ENCODE peak calls at places on chromosomes 5 and 9, in six cellular contexts. D is CD4-positive, CD25-positive, alpha-beta regulatory T cell; P is psoas muscle; X is A549; W is OCI-LY7; S is IMR-90. N is an unnamed sample.

GRCh38 chr5:168947212-168947868 is 353.6 kb downstream of the SLIT3 start:
- DNase-seq in D (peak), S (peak), P (no peak), X (peak), W (peak), N (peak)

GRCh38 chr9:131499254-131499653 is 3.5 kb upstream of the POMT1 start:
- DNase-seq in W (no peak), D (no peak), X (no peak), S (no peak), P (no peak), N (no peak)

GRCh38 chr9:100486479-100487176 is 13.7 kb downstream of the TMEFF1 start:
- DNase-seq in P (no peak), W (no peak), D (no peak), X (no peak), S (no peak), N (no peak)

GRCh38 chr9:76310991-76311390 is 83.2 kb downstream of the RFK start:
- DNase-seq in W (no peak), P (no peak), S (no peak), D (no peak), X (no peak), N (no peak)

GRCh38 chr5:390571-391491 is 52.1 kb upstream of the EXOC3 start:
- DNase-seq in D (no peak), P (no peak), W (no peak), S (no peak), X (no peak), N (no peak)

GRCh38 chr5:34756781-34757624 is 82.0 kb upstream of the TTC23L start:
- DNase-seq in D (no peak), W (no peak), P (no peak), X (no peak), S (no peak), N (no peak)

GRCh38 chr5:60670764-60671163 is 29.2 kb downstream of the DEPDC1B start:
- DNase-seq in X (no peak), P (no peak), W (no peak), D (no peak), S (no peak), N (no peak)

GRCh38 chr9:12272471-12273072 is 420.6 kb upstream of the TYRP1 start:
- DNase-seq in D (no peak), W (no peak), X (no peak), P (no peak), S (no peak), N (no peak)

GRCh38 chr5:107092695-107093094 is 578.0 kb downstream of the EFNA5 start:
- DNase-seq in P (no peak), S (no peak), X (no peak), D (no peak), W (no peak), N (no peak)

GRCh38 chr9:272251-273213 is 57.9 kb downstream of the DOCK8 start:
- DNase-seq in D (peak), S (no peak), P (no peak), X (no peak), W (peak), N (no peak)

GRCh38 chr9:134678671-134679443 is 37.3 kb downstream of the COL5A1 start:
- DNase-seq in X (no peak), D (no peak), W (no peak), S (no peak), P (no peak), N (no peak)

GRCh38 chr9:77839459-77840140 is 191.5 kb upstream of the GNA14 start:
- DNase-seq in S (peak), W (no peak), D (no peak), P (no peak), X (no peak), N (no peak)

GRCh38 chr9:38227656-38228055 is 158.6 kb upstream of the SHB start:
- DNase-seq in S (peak), W (peak), P (no peak), D (peak), X (no peak), N (no peak)

GRCh38 chr9:112174965-112175795 is at the start of gene SUSD1:
- DNase-seq in S (no peak), W (no peak), D (peak), X (no peak), P (peak), N (peak)

GRCh38 chr5:145178667-145179523 is 656.2 kb downstream of the PRELID2 start:
- DNase-seq in D (no peak), P (no peak), X (no peak), W (no peak), S (no peak), N (no peak)

GRCh38 chr5:135232958-135233357 is 166.1 kb downstream of the MACROH2A1 start:
- DNase-seq in S (no peak), D (no peak), X (no peak), W (no peak), P (peak), N (no peak)

GRCh38 chr5:139138790-139139189 is 59.4 kb downstream of the SIL1 start:
- DNase-seq in D (no peak), P (peak), S (peak), X (no peak), W (no peak), N (peak)
- H3K27ac ChIP-seq in D (no peak), P (peak), S (no peak), X (no peak), W (no peak), N (peak)

DNA sequence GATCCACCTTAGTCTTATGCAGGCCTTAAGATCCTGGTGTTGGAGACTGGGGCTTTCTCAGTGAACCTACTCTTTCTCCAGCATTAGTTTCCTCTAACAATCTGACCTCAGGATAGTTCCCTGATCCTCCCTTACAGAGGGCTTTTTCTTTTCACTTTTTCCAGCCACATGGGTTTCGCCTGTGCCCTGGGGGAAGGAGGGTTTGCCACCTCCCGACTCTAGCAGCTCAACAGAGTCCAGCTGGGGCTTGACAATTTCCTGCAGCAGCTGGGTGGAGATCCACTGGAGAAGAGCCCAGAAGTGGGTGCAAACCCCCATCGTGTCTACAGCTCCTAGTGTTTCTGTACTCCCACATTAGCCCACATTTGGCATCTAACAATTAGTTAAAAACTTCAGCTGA is 7.6 kb upstream of the TMEM252 start:
- DNase-seq in P (no peak), D (no peak), S (no peak), X (no peak), W (no peak), N (no peak)
- H3K27ac ChIP-seq in P (no peak), D (no peak), S (no peak), X (no peak), W (no peak), N (no peak)

DNA sequence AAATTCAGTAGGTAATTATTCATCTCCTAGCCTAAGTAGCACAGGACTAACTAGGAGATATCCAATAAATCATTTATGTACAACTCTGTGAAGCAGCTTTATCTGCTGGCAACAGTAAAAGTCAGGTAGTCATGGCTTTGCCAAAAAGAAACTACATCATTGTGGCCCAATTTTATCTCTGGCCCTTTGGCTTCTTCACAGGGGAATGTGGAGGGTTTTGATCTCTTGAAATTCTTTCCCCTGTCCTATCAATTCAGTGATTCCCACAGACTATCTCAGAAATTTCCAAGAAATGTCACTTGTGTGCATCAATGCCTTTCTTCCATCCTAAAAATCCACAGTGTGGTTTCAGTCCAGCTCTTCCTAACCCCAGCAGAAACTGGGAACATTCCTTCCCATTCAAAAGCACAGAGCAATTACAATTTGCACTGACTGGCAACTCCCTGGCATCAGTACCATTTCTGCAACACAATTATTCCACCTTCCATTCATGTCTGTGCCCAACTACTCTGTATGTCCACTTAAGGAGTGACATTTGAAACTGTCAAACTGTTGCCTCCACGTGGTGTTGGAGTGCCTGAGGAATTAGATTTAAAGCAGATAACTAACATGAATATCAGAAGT is 6.6 kb downstream of the CDC14B start:
- DNase-seq in D (no peak), W (no peak), X (no peak), S (no peak), P (no peak), N (no peak)
- H3K27ac ChIP-seq in D (no peak), W (no peak), X (peak), S (no peak), P (peak), N (peak)

DNA sequence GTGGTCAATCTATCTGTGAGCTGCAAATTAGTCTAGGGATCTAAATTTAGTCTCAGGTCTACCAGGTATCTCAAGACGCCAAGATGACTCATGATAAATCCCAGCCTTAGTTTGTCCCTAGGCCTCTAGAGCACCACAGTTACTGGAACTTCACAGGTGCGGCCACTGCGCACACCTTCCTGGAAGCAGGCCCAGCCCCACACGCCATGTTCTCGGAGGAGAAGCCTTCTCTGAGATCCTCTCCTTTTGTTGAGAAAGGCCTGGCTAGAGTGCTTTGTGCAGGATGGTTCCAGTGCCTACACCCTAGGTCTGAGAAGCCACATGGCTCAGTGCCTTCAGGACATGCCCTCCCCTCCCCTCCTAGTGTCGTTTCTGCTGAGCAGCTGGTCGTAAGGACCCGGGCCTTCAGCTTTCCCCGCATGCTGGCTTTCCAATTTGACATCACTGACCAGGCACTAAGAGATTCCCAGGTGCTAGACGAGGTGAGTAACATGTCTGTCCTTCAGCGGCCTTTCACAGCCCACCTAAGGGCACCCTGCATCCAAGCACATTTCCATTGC is 51.9 kb downstream of the IPPK start:
- DNase-seq in P (no peak), D (no peak), S (no peak), W (no peak), X (no peak), N (no peak)
- H3K27ac ChIP-seq in P (no peak), D (no peak), S (no peak), W (no peak), X (no peak), N (no peak)

GRCh38 chr5:77418162-77418561 is 74.0 kb downstream of the WDR41 start:
- DNase-seq in P (no peak), D (no peak), W (no peak), S (no peak), X (no peak), N (no peak)
- H3K27ac ChIP-seq in P (no peak), D (no peak), W (no peak), S (no peak), X (no peak), N (no peak)

GRCh38 chr5:51384281-51384840 is 1.1 kb downstream of the ISL1 start:
- DNase-seq in X (no peak), W (no peak), P (no peak), S (no peak), D (no peak), N (no peak)
- H3K27ac ChIP-seq in X (no peak), W (no peak), P (no peak), S (no peak), D (no peak), N (no peak)

GRCh38 chr9:81080185-81080584 is 609.2 kb downstream of the TLE1 start:
- DNase-seq in X (no peak), D (no peak), W (no peak), S (no peak), P (no peak), N (no peak)
- H3K27ac ChIP-seq in X (no peak), D (no peak), W (no peak), S (no peak), P (no peak), N (no peak)